ENCODE peak calls at places on chromosomes 5 and 9, in nine cellular contexts. X is HL-60; M is left ventricle myocardium inferior; T is glutamatergic neuron; Q is Daoy; C is ovary; G is NCI-H69; R is stimulated activated CD4-positive, alpha-beta T cell treated with anti-CD3 and anti-CD28 coated beads, Interleukin-12 subunit alpha, Interleukin-12 subunit beta, amount 100 ng/mL, for 4 hours; N is A172. P is an unnamed sample.
A peak's percentile ranks its signal among the peaks of the same experiment; 100 is the strongest.

GRCh38 chr5:132476853-132477729 is 13.5 kb downstream of the IRF1 start:
- DNase-seq in X (no peak), M (peak; percentile 14), T (no peak), Q (peak; percentile 10), C (no peak), G (peak; percentile 61), R (no peak), N (no peak), P (no peak)

GRCh38 chr9:1235650-1236401 is 185.7 kb downstream of the DMRT2 start:
- DNase-seq in X (no peak), M (no peak), T (no peak), Q (no peak), C (no peak), G (no peak), R (no peak), N (no peak), P (no peak)

GRCh38 chr5:13659391-13659790 is 285.1 kb downstream of the DNAH5 start:
- DNase-seq in X (no peak), M (no peak), T (no peak), Q (no peak), C (no peak), G (no peak), R (no peak), N (no peak), P (peak; percentile 72)

GRCh38 chr9:1922026-1922425 is 93.1 kb upstream of the SMARCA2 start:
- DNase-seq in X (no peak), M (no peak), T (no peak), Q (no peak), C (no peak), G (no peak), R (no peak), N (no peak), P (no peak)

GRCh38 chr9:121369595-121370265 is at the start of gene STOM:
- DNase-seq in X (peak; percentile 66), M (peak; percentile 93), T (peak; percentile 33), Q (peak; percentile 85), C (peak; percentile 85), G (peak; percentile 65), R (no peak), N (peak; percentile 75), P (peak; percentile 88)

GRCh38 chr5:171625646-171626045 is 160.0 kb upstream of the SMIM23 start:
- DNase-seq in X (no peak), M (no peak), T (no peak), Q (no peak), C (no peak), G (no peak), R (no peak), N (no peak), P (no peak)

GRCh38 chr5:142186821-142187594 is 78.4 kb downstream of the NDFIP1 start:
- DNase-seq in X (no peak), M (no peak), T (no peak), Q (no peak), C (no peak), G (no peak), R (no peak), N (no peak), P (no peak)

GRCh38 chr9:130219661-130220081 is 45.9 kb upstream of the HMCN2 start:
- DNase-seq in X (no peak), M (no peak), T (peak; percentile 52), Q (no peak), C (no peak), G (no peak), R (no peak), N (no peak), P (no peak)

GRCh38 chr9:137156567-137157375 is 13.1 kb downstream of the LRRC26 start:
- DNase-seq in X (no peak), M (peak; percentile 30), T (peak; percentile 64), Q (peak; percentile 73), C (no peak), G (peak; percentile 78), R (peak; percentile 60), N (peak; percentile 34), P (peak; percentile 26)

GRCh38 chr9:106701611-106702010 is 161.4 kb upstream of the ZNF462 start:
- DNase-seq in X (no peak), M (no peak), T (no peak), Q (no peak), C (no peak), G (no peak), R (no peak), N (no peak), P (no peak)

GRCh38 chr9:19992556-19992955 is 203.7 kb upstream of the SLC24A2 start:
- DNase-seq in X (no peak), M (no peak), T (no peak), Q (peak; percentile 54), C (no peak), G (no peak), R (no peak), N (peak; percentile 89), P (peak; percentile 94)

GRCh38 chr5:137718611-137719010 is 17.3 kb downstream of the KLHL3 start:
- DNase-seq in X (no peak), M (no peak), T (no peak), Q (no peak), C (no peak), G (no peak), R (no peak), N (no peak), P (no peak)

GRCh38 chr5:96901384-96901783 is 25.1 kb downstream of the ERAP2 start:
- DNase-seq in X (no peak), M (no peak), T (no peak), Q (no peak), C (no peak), G (peak; percentile 15), R (no peak), N (no peak), P (no peak)

GRCh38 chr9:123835821-123836220 is 94.1 kb downstream of the DENND1A start:
- DNase-seq in X (peak; percentile 13), M (no peak), T (no peak), Q (no peak), C (no peak), G (no peak), R (no peak), N (no peak), P (no peak)

GRCh38 chr5:167759411-167759821 is 532.0 kb upstream of the WWC1 start:
- DNase-seq in X (no peak), M (no peak), T (no peak), Q (peak; percentile 91), C (no peak), G (no peak), R (no peak), N (peak; percentile 89), P (peak; percentile 34)

GRCh38 chr5:81751836-81752643 is 1.1 kb upstream of the SSBP2 start:
- DNase-seq in X (no peak), M (no peak), T (no peak), Q (no peak), C (peak; percentile 47), G (peak; percentile 59), R (peak; percentile 23), N (no peak), P (no peak)

GRCh38 chr9:126983767-126984166 is 69.2 kb downstream of the RALGPS1 start:
- DNase-seq in X (no peak), M (no peak), T (no peak), Q (no peak), C (no peak), G (no peak), R (no peak), N (no peak), P (no peak)

GRCh38 chr5:56684159-56684558 is 131.2 kb upstream of the MAP3K1 start:
- DNase-seq in X (no peak), M (no peak), T (no peak), Q (no peak), C (no peak), G (no peak), R (no peak), N (no peak), P (no peak)

GRCh38 chr9:120486347-120486746 is 93.6 kb downstream of the CDK5RAP2 start:
- DNase-seq in X (no peak), M (no peak), T (no peak), Q (no peak), C (no peak), G (peak; percentile 85), R (no peak), N (no peak), P (no peak)

GRCh38 chr9:32899181-32899580 is 102.2 kb downstream of the APTX start:
- DNase-seq in X (peak; percentile 51), M (no peak), T (no peak), Q (peak; percentile 75), C (no peak), G (no peak), R (no peak), N (peak; percentile 3), P (peak; percentile 39)

GRCh38 chr5:91357806-91358205 is 25.3 kb downstream of the ARRDC3 start:
- DNase-seq in X (no peak), M (no peak), T (no peak), Q (no peak), C (no peak), G (no peak), R (no peak), N (no peak), P (no peak)

GRCh38 chr9:133505186-133505830 is 19.5 kb downstream of the MYMK start:
- DNase-seq in X (no peak), M (no peak), T (peak; percentile 12), Q (no peak), C (no peak), G (no peak), R (no peak), N (no peak), P (peak; percentile 82)

P was measured in RPMI7951.